ENCODE peak calls at places on chromosomes 16 and 17, in nine cellular contexts. J is MM.1S, Z is tibial nerve, G is fibroblast of mammary gland, A is cardiac fibroblast, P is aorta, Q is GM23338, T is HCT116, B is ovary. X is an unnamed sample.

GRCh38 chr16:57145046-57145963 is 40.5 kb downstream of the PSME3IP1 start:
- DNase-seq in J (no peak), Z (no peak), G (no peak), A (peak), P (no peak), Q (no peak), T (no peak), B (no peak), X (no peak)

GRCh38 chr16:65406933-65407332 is 285.1 kb upstream of the CDH11 start:
- DNase-seq in J (no peak), Z (no peak), G (no peak), A (no peak), P (no peak), Q (no peak), T (no peak), B (no peak), X (no peak)

GRCh38 chr16:56911771-56912541 is 20.0 kb upstream of the HERPUD1 start:
- DNase-seq in J (peak), Z (no peak), G (no peak), A (peak), P (peak), Q (no peak), T (no peak), B (no peak), X (peak)

GRCh38 chr17:57677858-57678257 is 67.2 kb downstream of the CCDC182 start:
- DNase-seq in J (no peak), Z (no peak), G (no peak), A (no peak), P (no peak), Q (no peak), T (no peak), B (no peak), X (no peak)

GRCh38 chr17:75876938-75877751 is 1.2 kb downstream of the TRIM47 start:
- DNase-seq in J (peak), Z (peak), G (peak), A (peak), P (peak), Q (peak), T (peak), B (peak), X (no peak)

GRCh38 chr16:68267612-68268405 is 3.5 kb downstream of the SLC7A6 start:
- DNase-seq in J (no peak), Z (no peak), G (no peak), A (no peak), P (no peak), Q (peak), T (no peak), B (no peak), X (no peak)

GRCh38 chr17:34580685-34581445 is 1.5 kb downstream of the TMEM132E start:
- DNase-seq in J (no peak), Z (no peak), G (no peak), A (no peak), P (no peak), Q (peak), T (no peak), B (no peak), X (no peak)

GRCh38 chr17:34703533-34703932 is 124.2 kb downstream of the TMEM132E start:
- DNase-seq in J (peak), Z (no peak), G (peak), A (peak), P (no peak), Q (peak), T (no peak), B (peak), X (peak)

GRCh38 chr17:13465678-13466077 is 136.1 kb downstream of the HS3ST3A1 start:
- DNase-seq in J (no peak), Z (no peak), G (no peak), A (no peak), P (no peak), Q (no peak), T (no peak), B (no peak), X (no peak)

GRCh38 chr16:81204794-81205680 is 33.5 kb upstream of the BCO1 start:
- DNase-seq in J (peak), Z (no peak), G (peak), A (peak), P (no peak), Q (peak), T (peak), B (peak), X (peak)

GRCh38 chr17:38577645-38578173 is 28.0 kb downstream of the SRCIN1 start:
- DNase-seq in J (no peak), Z (no peak), G (no peak), A (no peak), P (no peak), Q (no peak), T (no peak), B (no peak), X (no peak)
- H3K4me3 ChIP-seq in J (no peak), Z (no peak), G (no peak), A (no peak), P (no peak), Q (peak), T (no peak), B (no peak), X (no peak)

DNA sequence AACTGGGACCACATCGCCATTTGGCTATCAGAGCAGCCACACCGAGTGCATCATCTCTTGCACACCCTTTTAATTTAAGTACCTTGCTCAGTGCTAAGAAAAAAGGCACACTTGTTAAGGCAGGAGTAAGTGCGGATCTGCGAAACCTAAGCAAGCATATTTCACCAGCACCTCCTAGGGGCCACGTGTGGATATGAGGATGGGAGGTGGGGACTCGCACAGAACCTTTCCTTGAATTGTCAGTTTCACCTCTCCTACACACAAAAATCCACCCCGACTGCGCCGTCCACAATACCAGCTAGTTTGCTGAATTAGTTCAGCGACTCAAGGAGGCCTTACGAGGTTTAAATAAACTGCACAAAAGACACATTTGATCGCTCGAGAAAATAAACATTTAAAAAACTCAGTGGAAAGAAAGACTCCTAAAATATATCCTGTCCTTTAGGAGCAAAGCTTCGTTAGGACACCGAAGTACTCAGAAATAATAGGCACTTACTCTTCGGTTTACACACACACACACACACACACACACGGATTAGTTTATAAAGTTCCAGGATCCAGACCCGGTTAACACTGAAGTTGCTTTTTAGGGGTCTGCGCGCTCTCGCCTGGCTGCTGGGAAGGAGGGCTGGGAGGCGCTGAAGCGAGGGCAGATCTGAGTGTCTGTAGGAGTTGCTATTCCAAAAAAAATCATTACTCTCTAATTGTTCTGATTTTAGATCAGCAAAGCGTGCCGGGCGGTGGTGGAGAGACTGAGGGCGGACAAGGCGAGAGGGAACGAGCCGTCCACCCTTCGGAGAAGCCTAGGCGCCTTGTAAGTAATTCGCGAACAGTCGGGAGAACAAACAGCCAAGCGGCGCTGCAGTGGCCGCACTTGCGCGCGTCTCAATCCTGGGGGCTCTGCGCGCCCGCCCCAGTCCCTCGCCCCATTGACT is 1.0 kb upstream of the KCNJ2 start:
- DNase-seq in J (peak), Z (peak), G (peak), A (peak), P (peak), Q (peak), T (no peak), B (peak), X (peak)
- H3K4me3 ChIP-seq in J (peak), Z (peak), G (peak), A (peak), P (peak), Q (peak), T (no peak), B (peak), X (peak)

DNA sequence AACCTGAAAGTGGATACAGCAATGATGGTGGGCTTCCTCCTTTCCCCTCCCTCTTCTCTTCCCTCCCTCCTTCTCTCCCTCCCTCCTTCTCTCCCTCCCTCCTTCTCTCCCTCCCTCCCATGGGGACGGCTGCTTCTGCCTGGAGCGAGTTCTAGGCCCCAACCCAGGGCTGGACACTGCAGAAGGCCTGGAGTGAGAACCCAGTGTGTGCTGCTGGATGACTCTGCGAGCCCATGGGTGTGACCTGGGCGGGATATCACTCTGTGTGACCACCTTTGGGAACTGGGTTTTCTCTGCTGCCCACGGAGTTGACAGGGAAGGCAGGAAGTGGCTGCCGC is 242.6 kb upstream of the GSE1 start:
- DNase-seq in J (no peak), Z (no peak), G (no peak), A (no peak), P (no peak), Q (no peak), T (no peak), B (no peak), X (no peak)
- H3K4me3 ChIP-seq in J (no peak), Z (no peak), G (no peak), A (no peak), P (no peak), Q (no peak), T (no peak), B (no peak), X (no peak)

GRCh38 chr16:3460585-3460984 is 17.1 kb downstream of the NAA60 start:
- DNase-seq in J (no peak), Z (no peak), G (no peak), A (no peak), P (no peak), Q (no peak), T (no peak), B (peak), X (no peak)

GRCh38 chr16:3458852-3459361 is 15.4 kb downstream of the NAA60 start:
- DNase-seq in J (peak), Z (no peak), G (peak), A (peak), P (no peak), Q (no peak), T (no peak), B (peak), X (peak)

GRCh38 chr16:3460121-3460520 is 16.6 kb downstream of the NAA60 start:
- DNase-seq in J (no peak), Z (no peak), G (no peak), A (no peak), P (no peak), Q (no peak), T (no peak), B (no peak), X (no peak)

GRCh38 chr16:3458278-3458851 is 14.9 kb downstream of the NAA60 start:
- DNase-seq in J (no peak), Z (no peak), G (no peak), A (peak), P (peak), Q (peak), T (no peak), B (peak), X (peak)

DNA sequence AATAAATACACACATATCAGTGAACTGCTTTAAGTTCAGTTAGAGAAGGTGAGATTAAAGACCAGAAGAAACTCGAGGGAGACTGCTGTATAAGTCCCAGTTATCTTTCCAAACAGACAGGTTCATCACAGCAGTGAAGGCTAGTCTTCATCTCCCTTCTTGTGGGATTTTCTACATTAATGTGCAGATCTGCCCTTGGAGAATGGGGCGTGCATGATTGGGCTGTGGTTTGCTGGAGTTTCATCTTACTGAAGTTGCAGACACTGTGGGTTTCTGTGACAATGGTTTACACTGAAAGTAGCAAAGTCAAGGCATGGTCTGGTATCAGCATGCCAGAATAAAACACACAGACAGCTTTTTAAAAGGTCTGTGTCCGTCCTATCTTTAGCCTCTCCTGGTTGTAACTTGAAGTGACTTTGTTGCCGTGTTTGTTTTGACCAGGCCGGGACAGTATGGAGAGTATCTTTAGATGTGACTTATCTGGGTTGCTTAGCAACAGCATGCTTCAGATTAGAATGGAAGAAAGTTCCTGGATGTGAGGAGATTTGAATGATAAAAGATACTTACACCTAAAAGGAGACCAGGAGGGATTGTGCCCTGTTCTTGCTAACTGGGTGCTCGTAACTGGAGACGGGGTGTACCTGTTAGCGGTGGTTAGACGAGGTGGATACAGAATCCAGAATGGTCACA is 16.1 kb downstream of the NAA60 start:
- DNase-seq in J (peak), Z (no peak), G (no peak), A (peak), P (no peak), Q (peak), T (no peak), B (peak), X (peak)
- H3K4me3 ChIP-seq in J (peak), Z (no peak), G (peak), A (peak), P (peak), Q (peak), T (peak), B (no peak), X (peak)

X was measured in GM12865.